ENCODE peak calls at places on chromosomes 16 and 17, in four cellular contexts. S is H9, C is neuronal stem cell, V is IMR-90. A is an unnamed sample.

GRCh38 chr17:77779711-77780539 is 178.6 kb upstream of the TNRC6C start:
- DNase-seq in S (no peak), C (no peak), V (no peak), A (no peak)

GRCh38 chr16:85157813-85158701 is 45.8 kb upstream of the CIBAR2 start:
- DNase-seq in S (peak; percentile 92), C (peak; percentile 47), V (no peak), A (peak; percentile 80)

GRCh38 chr17:5619088-5619740 is 34.9 kb upstream of the NLRP1 start:
- DNase-seq in S (no peak), C (no peak), V (no peak), A (no peak)

GRCh38 chr17:720706-721539 is 6.3 kb upstream of the VPS53 start:
- DNase-seq in S (no peak), C (no peak), V (no peak), A (no peak)

GRCh38 chr17:45408611-45409421 is 23.9 kb downstream of the ARHGAP27 start:
- DNase-seq in S (no peak), C (no peak), V (no peak), A (no peak)

GRCh38 chr16:8963825-8964441 is at the start of gene USP7:
- DNase-seq in S (peak; percentile 81), C (peak; percentile 85), V (peak; percentile 86), A (peak; percentile 89)

GRCh38 chr16:51532551-51532950 is 381.5 kb upstream of the SALL1 start:
- DNase-seq in S (no peak), C (no peak), V (no peak), A (no peak)

GRCh38 chr16:29825145-29826044 is 5.1 kb downstream of the MVP start:
- DNase-seq in S (no peak), C (no peak), V (peak; percentile 90), A (peak; percentile 80)

GRCh38 chr17:52383493-52384100 is 225.1 kb upstream of the CA10 start:
- DNase-seq in S (peak; percentile 89), C (peak; percentile 65), V (peak; percentile 0), A (peak; percentile 8)

DNA sequence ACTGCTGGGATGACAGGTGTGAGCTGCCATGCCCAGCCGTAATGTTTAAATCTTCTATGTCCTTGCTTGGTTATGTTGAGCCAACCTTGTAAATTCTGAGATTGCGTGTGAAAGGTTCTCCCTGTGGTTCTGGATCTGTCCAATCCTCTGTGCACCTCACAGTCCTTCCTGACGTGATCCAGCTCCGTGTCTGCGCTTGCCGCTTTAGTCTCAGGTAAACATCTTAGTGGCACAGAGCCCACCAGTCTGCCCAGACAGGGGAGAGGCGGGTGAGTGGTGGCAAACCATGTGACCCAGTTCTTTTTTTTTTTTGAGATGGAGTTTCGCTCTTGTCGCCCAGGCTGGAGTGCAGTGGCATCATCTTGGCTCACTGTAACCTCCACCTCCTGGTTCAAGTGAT is 13.9 kb downstream of the SLC25A10 start:
- DNase-seq in S (no peak), C (no peak), V (no peak), A (no peak)
- H3K14ac ChIP-seq in S (no peak overlapping the region), C (no peak overlapping the region), V (no peak overlapping the region), A (no peak overlapping the region)

DNA sequence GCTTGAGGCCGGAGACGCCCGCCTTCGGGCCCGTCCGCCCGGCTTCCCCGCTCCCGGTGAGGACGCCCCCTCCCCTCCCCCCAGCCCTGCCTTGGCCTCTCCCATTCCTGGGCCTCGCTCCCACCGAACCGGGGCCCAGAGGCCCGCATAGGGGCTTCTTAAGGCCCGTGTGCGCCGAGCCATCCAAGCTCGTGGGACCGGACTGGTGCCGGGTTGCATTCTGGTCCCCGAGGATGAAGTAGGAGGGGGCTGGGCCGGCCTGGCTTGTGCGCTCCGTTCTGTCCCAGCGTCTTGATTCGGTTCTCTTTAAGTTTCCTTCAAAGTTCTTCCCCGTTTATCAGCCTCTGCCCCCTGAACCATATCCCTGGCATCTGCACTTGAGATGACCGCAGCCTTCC is 488 bp downstream of the SENP3 start:
- DNase-seq in S (no peak), C (no peak), V (no peak), A (no peak)
- H3K14ac ChIP-seq in S (peak overlapping the region; percentile 88), C (no peak overlapping the region), V (peak overlapping the region; percentile 70), A (no peak overlapping the region)

DNA sequence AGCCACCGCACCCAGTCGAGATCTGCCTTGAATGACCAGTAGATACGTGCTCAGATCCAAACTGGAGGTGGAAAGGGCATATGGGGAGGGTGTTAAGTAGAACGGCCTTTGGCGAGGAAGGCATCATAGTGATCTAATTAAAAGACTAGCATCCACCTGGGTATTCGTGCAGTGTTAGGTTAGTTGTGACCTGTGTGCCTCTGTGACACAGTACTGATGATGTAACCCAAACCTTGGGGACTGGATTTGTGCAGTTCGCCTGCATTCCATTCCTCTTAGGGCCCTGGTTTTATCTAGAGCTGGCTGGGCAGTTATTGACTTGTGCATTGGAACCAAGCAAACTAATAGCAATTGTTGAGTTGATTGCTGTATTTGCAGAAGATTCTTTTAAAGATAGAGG is 47.9 kb downstream of the SNX29 start:
- DNase-seq in S (no peak), C (no peak), V (no peak), A (no peak)
- H3K14ac ChIP-seq in S (no peak overlapping the region), C (no peak overlapping the region), V (no peak overlapping the region), A (no peak overlapping the region)

DNA sequence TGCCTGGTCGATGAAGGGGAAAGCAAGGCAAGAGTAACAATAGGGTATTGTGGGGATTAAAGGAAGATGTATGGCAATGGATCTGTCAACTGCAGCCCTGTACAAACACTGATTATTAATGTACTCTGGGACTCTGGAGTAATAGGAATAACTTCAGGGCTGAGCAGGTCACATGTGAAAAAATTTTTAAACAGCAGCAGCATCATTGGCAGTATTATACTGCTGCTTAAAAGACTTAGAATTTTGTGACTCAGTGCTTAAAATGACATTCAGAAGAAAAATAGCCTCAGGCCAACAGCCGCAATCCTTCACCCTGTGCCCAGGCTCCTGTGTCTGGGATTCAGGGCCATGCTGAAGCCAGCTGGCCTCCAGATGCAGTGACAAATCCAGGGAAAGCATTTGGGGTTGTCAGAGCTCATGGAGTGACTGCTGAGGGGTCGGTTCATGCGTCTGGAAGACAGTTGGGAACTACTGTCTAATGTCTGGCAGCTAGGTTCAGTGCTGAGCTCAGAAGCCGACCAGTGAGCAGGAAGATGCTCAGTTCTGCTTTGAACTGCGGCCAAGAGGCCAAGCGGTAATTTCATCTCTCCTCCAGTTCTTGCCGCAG is 22.2 kb downstream of the TEX2 start:
- DNase-seq in S (no peak), C (no peak), V (peak; percentile 93), A (peak; percentile 87)
- H3K14ac ChIP-seq in S (no peak overlapping the region), C (no peak overlapping the region), V (peak overlapping the region; percentile 67), A (no peak overlapping the region)

DNA sequence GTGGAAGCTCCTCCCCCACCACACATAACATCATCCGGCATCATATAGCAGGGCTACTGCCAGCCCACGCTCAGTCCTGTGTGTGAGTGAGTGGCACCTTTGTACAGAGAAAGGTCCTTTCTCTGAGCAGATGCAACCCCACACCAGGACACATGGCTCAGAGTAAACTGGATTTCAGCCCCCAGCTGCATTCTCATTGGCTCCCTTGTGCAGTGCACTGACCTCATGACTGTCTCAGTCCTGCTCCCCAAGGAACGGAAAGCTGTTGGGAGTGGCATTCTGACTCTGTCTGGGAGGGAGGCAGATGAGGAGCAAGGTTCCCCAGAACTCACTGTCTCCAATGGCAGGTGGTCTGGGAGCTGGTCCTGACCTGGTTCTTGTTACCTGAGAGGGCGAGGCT is 244.1 kb downstream of the PHKB start:
- DNase-seq in S (no peak), C (no peak), V (peak; percentile 15), A (no peak)
- H3K14ac ChIP-seq in S (no peak overlapping the region), C (no peak overlapping the region), V (peak overlapping the region; percentile 11), A (no peak overlapping the region)

A was measured in mesenchymal stem cell.